ENCODE peak calls at places on chromosomes 5 and 9, in eight cellular contexts. One of them, this sample, is unnamed.
A peak's percentile ranks its signal among the peaks of the same experiment; 100 is the strongest.

GRCh38 chr5:95718203-95718602 is 12.9 kb upstream of the RHOBTB3 start:
- DNase-seq in right cardiac atrium: no peak
- DNase-seq in dorsolateral prefrontal cortex: no peak
- DNase-seq in heart left ventricle: no peak
- DNase-seq in A549: no peak
- DNase-seq in epithelial cell of proximal tubule: no peak
- DNase-seq in fibroblast of mammary gland: no peak
- DNase-seq in fibroblast of lung: no peak
- DNase-seq in this sample: no peak

GRCh38 chr9:20397348-20397747 is 225.0 kb downstream of the MLLT3 start:
- DNase-seq in heart left ventricle: no peak
- DNase-seq in fibroblast of mammary gland: no peak
- DNase-seq in right cardiac atrium: no peak
- DNase-seq in epithelial cell of proximal tubule: no peak
- DNase-seq in dorsolateral prefrontal cortex: no peak
- DNase-seq in A549: no peak
- DNase-seq in fibroblast of lung: no peak
- DNase-seq in this sample: no peak

GRCh38 chr5:163106098-163106497 is 331.3 kb upstream of the CCNG1 start:
- DNase-seq in epithelial cell of proximal tubule: no peak
- DNase-seq in heart left ventricle: no peak
- DNase-seq in A549: no peak
- DNase-seq in dorsolateral prefrontal cortex: no peak
- DNase-seq in fibroblast of lung: no peak
- DNase-seq in right cardiac atrium: no peak
- DNase-seq in fibroblast of mammary gland: no peak
- DNase-seq in this sample: no peak

GRCh38 chr9:69867081-69867814 is 46.6 kb downstream of the CFAP95 start:
- DNase-seq in dorsolateral prefrontal cortex: no peak
- DNase-seq in A549: no peak
- DNase-seq in heart left ventricle: no peak
- DNase-seq in epithelial cell of proximal tubule: no peak
- DNase-seq in fibroblast of mammary gland: no peak
- DNase-seq in fibroblast of lung: peak; percentile 18
- DNase-seq in right cardiac atrium: no peak
- DNase-seq in this sample: peak; percentile 28

GRCh38 chr5:6446042-6446441 is 2.6 kb upstream of the UBE2QL1 start:
- DNase-seq in epithelial cell of proximal tubule: no peak
- DNase-seq in fibroblast of mammary gland: no peak
- DNase-seq in dorsolateral prefrontal cortex: no peak
- DNase-seq in A549: no peak
- DNase-seq in heart left ventricle: no peak
- DNase-seq in fibroblast of lung: no peak
- DNase-seq in right cardiac atrium: no peak
- DNase-seq in this sample: no peak

GRCh38 chr5:23742701-23743100 is 235.3 kb downstream of the PRDM9 start:
- DNase-seq in A549: no peak
- DNase-seq in right cardiac atrium: no peak
- DNase-seq in epithelial cell of proximal tubule: no peak
- DNase-seq in dorsolateral prefrontal cortex: no peak
- DNase-seq in fibroblast of lung: no peak
- DNase-seq in fibroblast of mammary gland: peak; percentile 0
- DNase-seq in heart left ventricle: no peak
- DNase-seq in this sample: no peak

GRCh38 chr9:33942471-33943083 is 106.1 kb downstream of the UBAP2 start:
- DNase-seq in epithelial cell of proximal tubule: no peak
- DNase-seq in fibroblast of mammary gland: peak; percentile 77
- DNase-seq in dorsolateral prefrontal cortex: no peak
- DNase-seq in A549: peak; percentile 64
- DNase-seq in fibroblast of lung: peak; percentile 89
- DNase-seq in right cardiac atrium: no peak
- DNase-seq in heart left ventricle: no peak
- DNase-seq in this sample: no peak

GRCh38 chr5:181221105-181221791 is 1.8 kb upstream of the TRIM41 start:
- DNase-seq in fibroblast of lung: no peak
- DNase-seq in epithelial cell of proximal tubule: no peak
- DNase-seq in A549: no peak
- DNase-seq in heart left ventricle: no peak
- DNase-seq in right cardiac atrium: no peak
- DNase-seq in dorsolateral prefrontal cortex: no peak
- DNase-seq in fibroblast of mammary gland: no peak
- DNase-seq in this sample: peak; percentile 77

GRCh38 chr9:126957687-126958053 is 43.1 kb downstream of the RALGPS1 start:
- DNase-seq in fibroblast of lung: peak; percentile 17
- DNase-seq in epithelial cell of proximal tubule: no peak
- DNase-seq in right cardiac atrium: no peak
- DNase-seq in dorsolateral prefrontal cortex: no peak
- DNase-seq in A549: no peak
- DNase-seq in heart left ventricle: no peak
- DNase-seq in fibroblast of mammary gland: peak; percentile 35
- DNase-seq in this sample: no peak

GRCh38 chr5:169415351-169415750 is 114.4 kb upstream of the SLIT3 start:
- DNase-seq in fibroblast of mammary gland: peak; percentile 55
- DNase-seq in A549: no peak
- DNase-seq in heart left ventricle: no peak
- DNase-seq in right cardiac atrium: no peak
- DNase-seq in epithelial cell of proximal tubule: no peak
- DNase-seq in fibroblast of lung: no peak
- DNase-seq in dorsolateral prefrontal cortex: no peak
- DNase-seq in this sample: no peak

GRCh38 chr5:52964138-52964537 is 25.0 kb upstream of the ITGA2 start:
- DNase-seq in fibroblast of mammary gland: no peak
- DNase-seq in dorsolateral prefrontal cortex: no peak
- DNase-seq in fibroblast of lung: no peak
- DNase-seq in epithelial cell of proximal tubule: no peak
- DNase-seq in right cardiac atrium: no peak
- DNase-seq in A549: no peak
- DNase-seq in heart left ventricle: no peak
- DNase-seq in this sample: no peak

GRCh38 chr9:130765135-130766030 is 69.7 kb upstream of the ABL1 start:
- DNase-seq in fibroblast of mammary gland: no peak
- DNase-seq in heart left ventricle: no peak
- DNase-seq in fibroblast of lung: no peak
- DNase-seq in A549: no peak
- DNase-seq in right cardiac atrium: no peak
- DNase-seq in epithelial cell of proximal tubule: no peak
- DNase-seq in dorsolateral prefrontal cortex: no peak
- DNase-seq in this sample: no peak

GRCh38 chr9:109229682-109230081 is 62.6 kb upstream of the FRRS1L start:
- DNase-seq in A549: no peak
- DNase-seq in epithelial cell of proximal tubule: no peak
- DNase-seq in right cardiac atrium: no peak
- DNase-seq in heart left ventricle: no peak
- DNase-seq in dorsolateral prefrontal cortex: no peak
- DNase-seq in fibroblast of mammary gland: no peak
- DNase-seq in fibroblast of lung: no peak
- DNase-seq in this sample: no peak

DNA sequence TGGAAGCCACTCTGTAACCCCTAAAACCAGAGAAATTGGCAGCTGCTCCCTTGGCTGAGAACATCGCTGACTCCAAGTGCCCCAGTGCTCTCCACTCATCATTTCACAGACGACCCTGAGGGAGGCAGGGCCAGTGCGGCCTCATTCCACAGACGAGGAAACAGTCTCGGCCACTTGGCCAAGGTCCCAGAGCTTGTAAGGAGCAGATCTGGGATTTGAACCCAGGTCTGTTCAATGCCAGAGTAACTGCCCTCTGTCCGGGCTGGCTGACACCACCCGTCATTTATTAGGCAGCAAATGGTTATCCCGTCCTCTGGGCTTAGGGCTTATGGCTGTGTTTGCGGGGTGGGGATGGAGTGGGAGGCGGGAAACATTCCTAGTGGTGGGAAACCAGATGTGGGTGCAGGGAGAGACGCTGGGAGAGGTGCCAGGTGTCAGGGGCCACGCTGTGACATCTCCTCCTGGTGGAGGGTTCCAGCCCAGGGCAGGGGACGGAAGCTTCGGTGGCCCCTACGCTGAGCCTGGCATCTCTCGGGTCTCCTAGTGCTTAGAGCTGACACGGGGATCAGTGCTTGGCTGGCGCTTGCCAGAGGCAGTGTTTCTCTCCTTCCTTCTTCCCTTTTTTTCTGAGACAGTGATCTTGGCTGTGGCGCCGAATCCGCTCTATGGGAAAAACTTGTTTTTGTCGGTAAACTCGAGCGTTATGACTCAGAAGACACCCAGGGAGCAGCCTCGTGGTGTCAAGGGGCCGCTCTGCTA is 20.1 kb upstream of the IER5L start:
- DNase-seq in dorsolateral prefrontal cortex: no peak
- DNase-seq in A549: no peak
- DNase-seq in heart left ventricle: no peak
- DNase-seq in fibroblast of lung: peak; percentile 78
- DNase-seq in fibroblast of mammary gland: peak; percentile 90
- DNase-seq in epithelial cell of proximal tubule: no peak
- DNase-seq in right cardiac atrium: peak; percentile 83
- DNase-seq in this sample: no peak
- H3K4me3 ChIP-seq in dorsolateral prefrontal cortex: peak overlapping the region; percentile 20
- H3K4me3 ChIP-seq in A549: no peak overlapping the region
- H3K4me3 ChIP-seq in heart left ventricle: peak overlapping the region; percentile 11
- H3K4me3 ChIP-seq in fibroblast of lung: no peak overlapping the region
- H3K4me3 ChIP-seq in fibroblast of mammary gland: peak overlapping the region; percentile 3
- H3K4me3 ChIP-seq in epithelial cell of proximal tubule: no peak overlapping the region
- H3K4me3 ChIP-seq in right cardiac atrium: no peak overlapping the region
- H3K4me3 ChIP-seq in this sample: no peak overlapping the region

DNA sequence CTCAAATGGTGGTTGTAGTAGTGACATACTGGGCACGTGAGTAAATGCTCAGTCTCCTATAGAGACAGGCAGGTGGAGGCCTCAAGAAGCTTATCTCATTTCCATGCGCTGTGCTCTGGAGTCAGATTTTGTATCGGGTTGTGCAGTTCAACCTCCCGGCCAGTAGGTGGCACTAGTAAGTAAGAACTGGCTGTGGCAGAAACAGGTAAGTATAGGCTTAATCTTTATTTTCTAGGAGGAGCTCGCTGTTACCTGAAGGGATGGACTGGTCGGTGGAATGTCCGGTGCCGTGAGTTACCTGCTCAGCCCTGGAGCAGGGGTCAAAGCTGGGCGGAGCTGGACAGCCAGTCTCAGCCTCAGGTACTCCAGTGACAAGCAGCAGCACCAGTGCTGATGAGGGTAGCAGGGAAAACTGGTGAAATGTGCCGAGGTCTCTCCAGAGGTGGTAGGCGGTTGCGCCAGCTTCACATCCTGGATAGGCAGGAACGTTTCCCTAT is 880.1 kb upstream of the SEMA6A start:
- DNase-seq in fibroblast of mammary gland: peak; percentile 18
- DNase-seq in fibroblast of lung: peak; percentile 15
- DNase-seq in A549: peak; percentile 2
- DNase-seq in heart left ventricle: peak; percentile 45
- DNase-seq in right cardiac atrium: peak; percentile 49
- DNase-seq in epithelial cell of proximal tubule: no peak
- DNase-seq in dorsolateral prefrontal cortex: no peak
- DNase-seq in this sample: peak; percentile 59
- H3K4me3 ChIP-seq in fibroblast of mammary gland: no peak overlapping the region
- H3K4me3 ChIP-seq in fibroblast of lung: no peak overlapping the region
- H3K4me3 ChIP-seq in A549: no peak overlapping the region
- H3K4me3 ChIP-seq in heart left ventricle: peak overlapping the region; percentile 18
- H3K4me3 ChIP-seq in right cardiac atrium: peak overlapping the region; percentile 30
- H3K4me3 ChIP-seq in epithelial cell of proximal tubule: peak overlapping the region; percentile 59
- H3K4me3 ChIP-seq in dorsolateral prefrontal cortex: no peak overlapping the region
- H3K4me3 ChIP-seq in this sample: peak overlapping the region; percentile 76

GRCh38 chr9:31304576-31304975 is 1079.9 kb upstream of the ACO1 start:
- DNase-seq in heart left ventricle: no peak
- DNase-seq in right cardiac atrium: no peak
- DNase-seq in fibroblast of lung: peak; percentile 85
- DNase-seq in dorsolateral prefrontal cortex: no peak
- DNase-seq in epithelial cell of proximal tubule: peak; percentile 86
- DNase-seq in fibroblast of mammary gland: peak; percentile 61
- DNase-seq in A549: no peak
- DNase-seq in this sample: no peak

DNA sequence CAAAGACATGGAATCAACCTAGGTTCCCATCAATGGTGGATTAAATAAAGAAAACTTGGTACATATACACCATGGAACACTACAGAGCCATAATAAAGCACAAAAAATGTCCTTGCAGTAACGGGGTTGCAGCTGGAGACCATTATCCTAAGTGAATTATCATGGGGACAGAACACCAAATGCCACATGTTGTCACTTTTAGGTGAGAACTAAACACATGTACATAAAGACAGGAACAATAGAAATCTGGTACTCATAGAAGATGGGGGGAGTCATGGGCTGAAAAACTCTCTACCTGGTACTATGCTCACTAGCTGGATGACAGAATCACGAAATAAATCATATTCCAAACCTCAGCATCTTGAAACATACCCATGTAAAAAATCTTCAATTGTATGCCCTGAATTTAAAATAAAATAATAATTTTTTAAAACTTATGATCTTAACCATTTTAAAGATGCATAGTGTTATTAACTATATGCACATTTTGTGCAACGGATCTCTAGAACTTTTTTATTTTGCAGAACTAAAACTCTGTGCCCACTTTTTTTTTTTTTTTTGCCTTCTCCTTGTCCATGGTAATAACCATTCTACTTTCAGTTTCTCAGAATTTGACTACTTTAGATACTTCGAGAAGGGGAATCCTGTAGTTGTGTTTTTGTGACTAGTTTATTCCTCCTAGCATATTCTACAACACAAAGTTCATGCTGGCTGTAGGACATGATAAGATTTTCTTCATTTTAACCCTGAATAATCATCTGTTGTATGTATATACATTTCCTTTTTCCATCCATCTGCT is 1081.6 kb upstream of the ACO1 start:
- DNase-seq in heart left ventricle: no peak
- DNase-seq in right cardiac atrium: no peak
- DNase-seq in fibroblast of lung: no peak
- DNase-seq in epithelial cell of proximal tubule: no peak
- DNase-seq in fibroblast of mammary gland: no peak
- DNase-seq in dorsolateral prefrontal cortex: no peak
- DNase-seq in A549: no peak
- DNase-seq in this sample: no peak
- H3K4me3 ChIP-seq in heart left ventricle: no peak overlapping the region
- H3K4me3 ChIP-seq in right cardiac atrium: no peak overlapping the region
- H3K4me3 ChIP-seq in fibroblast of lung: no peak overlapping the region
- H3K4me3 ChIP-seq in epithelial cell of proximal tubule: no peak overlapping the region
- H3K4me3 ChIP-seq in fibroblast of mammary gland: no peak overlapping the region
- H3K4me3 ChIP-seq in dorsolateral prefrontal cortex: no peak overlapping the region
- H3K4me3 ChIP-seq in A549: no peak overlapping the region
- H3K4me3 ChIP-seq in this sample: no peak overlapping the region

DNA sequence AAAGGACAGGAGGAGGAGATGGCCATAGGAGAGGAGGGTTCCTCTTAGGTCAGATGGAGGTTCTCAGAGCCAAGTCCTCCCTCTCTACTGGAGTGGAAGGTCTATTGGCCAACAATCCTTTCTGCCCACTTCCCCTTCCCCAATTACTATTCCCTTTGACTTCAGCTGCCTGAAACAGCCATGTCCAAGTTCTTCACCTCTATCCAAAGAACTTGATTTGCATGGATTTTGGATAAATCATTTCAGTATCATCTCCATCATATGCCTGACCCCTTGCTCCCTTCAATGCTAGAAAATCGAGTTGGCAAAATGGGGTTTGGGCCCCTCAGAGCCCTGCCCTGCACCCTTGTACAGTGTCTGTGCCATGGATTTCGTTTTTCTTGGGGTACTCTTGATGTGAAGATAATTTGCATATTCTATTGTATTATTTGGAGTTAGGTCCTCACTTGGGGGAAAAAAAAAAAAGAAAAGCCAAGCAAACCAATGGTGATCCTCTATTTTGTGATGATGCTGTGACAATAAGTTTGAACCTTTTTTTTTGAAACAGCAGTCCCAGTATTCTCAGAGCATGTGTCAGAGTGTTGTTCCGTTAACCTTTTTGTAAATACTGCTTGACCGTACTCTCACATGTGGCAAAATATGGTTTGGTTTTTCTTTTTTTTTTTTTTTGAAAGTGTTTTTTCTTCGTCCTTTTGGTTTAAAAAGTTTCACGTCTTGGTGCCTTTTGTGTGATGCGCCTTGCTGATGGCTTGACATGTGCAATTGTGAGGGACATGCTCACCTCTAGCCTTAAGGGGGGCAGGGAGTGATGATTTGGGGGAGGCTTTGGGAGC is 3.1 kb downstream of the EGR1 start:
- DNase-seq in fibroblast of mammary gland: no peak
- DNase-seq in A549: no peak
- DNase-seq in dorsolateral prefrontal cortex: no peak
- DNase-seq in right cardiac atrium: no peak
- DNase-seq in heart left ventricle: no peak
- DNase-seq in epithelial cell of proximal tubule: no peak
- DNase-seq in fibroblast of lung: peak; percentile 40
- DNase-seq in this sample: no peak
- H3K4me3 ChIP-seq in fibroblast of mammary gland: no peak overlapping the region
- H3K4me3 ChIP-seq in A549: no peak overlapping the region
- H3K4me3 ChIP-seq in dorsolateral prefrontal cortex: peak overlapping the region; percentile 88
- H3K4me3 ChIP-seq in right cardiac atrium: no peak overlapping the region
- H3K4me3 ChIP-seq in heart left ventricle: peak overlapping the region; percentile 80
- H3K4me3 ChIP-seq in epithelial cell of proximal tubule: peak overlapping the region; percentile 87
- H3K4me3 ChIP-seq in fibroblast of lung: peak overlapping the region; percentile 3
- H3K4me3 ChIP-seq in this sample: peak overlapping the region; percentile 97

This sample was measured in BE2C.